ENCODE peak calls at places on chromosome 11, in five cellular contexts. C, N, X, E and S are unnamed samples.
A peak's percentile ranks its signal among the peaks of the same experiment; 100 is the strongest.

GRCh38 chr11:134607963-134608750 is 196.1 kb upstream of the B3GAT1 start:
- DNase-seq in C (no peak), N (no peak), X (no peak), E (no peak), S (no peak)

GRCh38 chr11:114477946-114478537 is 38.8 kb downstream of the REXO2 start:
- DNase-seq in C (no peak), N (no peak), X (no peak), E (no peak), S (no peak)

GRCh38 chr11:22875869-22876473 is 15.7 kb upstream of the CCDC179 start:
- DNase-seq in C (peak; percentile 80), N (peak; percentile 82), X (peak; percentile 85), E (peak; percentile 74), S (peak; percentile 94)

GRCh38 chr11:125621995-125622394 is 3.0 kb upstream of the CHEK1 start:
- DNase-seq in C (no peak), N (peak; percentile 33), X (peak; percentile 61), E (no peak), S (peak; percentile 52)

GRCh38 chr11:71342951-71343827 is 90.8 kb upstream of the SHANK2 start:
- DNase-seq in C (peak; percentile 81), N (peak; percentile 11), X (peak; percentile 24), E (peak; percentile 58), S (peak; percentile 23)

GRCh38 chr11:118212131-118212725 is 12.6 kb downstream of the JAML start:
- DNase-seq in C (no peak), N (no peak), X (no peak), E (peak; percentile 47), S (no peak)

GRCh38 chr11:122668562-122669090 is 13.1 kb downstream of the UBASH3B start:
- DNase-seq in C (no peak), N (peak; percentile 79), X (peak; percentile 87), E (no peak), S (no peak)

GRCh38 chr11:18699848-18700261 is 1.3 kb downstream of the TMEM86A start:
- DNase-seq in C (no peak), N (no peak), X (no peak), E (no peak), S (peak; percentile 21)

GRCh38 chr11:124899376-124900145 is 1.9 kb upstream of the ROBO4 start:
- DNase-seq in C (no peak), N (no peak), X (peak; percentile 53), E (no peak), S (no peak)

GRCh38 chr11:11415786-11416390 is 62.8 kb upstream of the CSNK2A3 start:
- DNase-seq in C (no peak), N (peak; percentile 45), X (no peak), E (no peak), S (no peak)

GRCh38 chr11:112785104-112785503 is 176.1 kb upstream of the NCAM1 start:
- DNase-seq in C (no peak), N (peak; percentile 77), X (peak; percentile 40), E (no peak), S (no peak)

GRCh38 chr11:35747638-35748037 is 85.1 kb downstream of the TRIM44 start:
- DNase-seq in C (peak; percentile 55), N (no peak), X (no peak), E (no peak), S (no peak)

GRCh38 chr11:109036011-109036410 is 371.1 kb downstream of the DDX10 start:
- DNase-seq in C (no peak), N (no peak), X (no peak), E (no peak), S (no peak)

GRCh38 chr11:109040303-109040702 is 375.4 kb downstream of the DDX10 start:
- DNase-seq in C (no peak), N (no peak), X (no peak), E (no peak), S (no peak)

GRCh38 chr11:109041876-109042275 is 377.0 kb downstream of the DDX10 start:
- DNase-seq in C (no peak), N (no peak), X (no peak), E (no peak), S (no peak)

GRCh38 chr11:109037856-109038780 is 373.2 kb downstream of the DDX10 start:
- DNase-seq in C (no peak), N (peak; percentile 99), X (peak; percentile 74), E (no peak), S (peak; percentile 54)

GRCh38 chr11:109039611-109040010 is 374.7 kb downstream of the DDX10 start:
- DNase-seq in C (no peak), N (no peak), X (no peak), E (no peak), S (no peak)
- TF ChIP-seq CTCF in C (no peak), N (no peak), X (no peak), E (no peak), S (no peak)

DNA sequence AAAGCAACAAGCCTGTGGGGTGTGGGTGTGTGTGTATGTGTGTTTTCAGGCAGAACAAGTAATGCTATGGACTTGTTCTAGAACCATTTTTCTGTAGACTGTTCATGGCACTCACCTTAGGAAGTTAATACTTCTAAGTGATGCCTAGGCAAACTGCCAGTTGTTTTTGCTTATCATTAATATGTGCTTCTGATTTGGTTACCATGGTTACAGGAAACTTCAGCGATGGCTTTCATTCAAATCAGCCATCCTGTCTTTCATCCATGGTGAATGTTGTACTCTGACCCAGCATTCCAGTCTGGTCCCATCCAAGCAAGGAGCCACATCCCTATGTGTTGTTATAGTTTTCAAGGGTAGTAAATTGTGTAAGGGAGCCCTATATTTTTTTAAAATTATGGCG is 49.8 kb upstream of the ARHGAP20 start:
- DNase-seq in C (no peak), N (no peak), X (no peak), E (no peak), S (no peak)
- H3K4me3 ChIP-seq in C (no peak overlapping the region), N (no peak overlapping the region), X (no peak overlapping the region), E (no peak overlapping the region), S (no peak overlapping the region)

DNA sequence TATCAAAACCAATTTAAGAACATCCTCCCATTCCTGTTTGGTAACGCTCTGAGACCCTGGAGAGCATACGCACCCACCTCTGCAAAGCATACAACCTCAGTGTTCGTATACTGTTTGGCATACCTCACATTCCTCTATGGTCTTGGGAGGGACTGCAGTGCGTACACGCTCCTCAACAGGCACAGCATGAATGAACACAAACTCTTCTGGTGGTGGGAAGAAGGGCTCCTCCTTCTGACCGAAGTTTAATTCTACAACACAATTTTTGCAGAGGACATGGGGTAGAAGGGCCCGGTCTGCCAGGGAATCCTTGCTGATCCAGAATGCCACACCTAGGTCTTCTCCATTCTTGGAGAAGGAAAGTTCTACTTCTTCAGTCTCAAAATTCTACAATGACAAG is 5.3 kb downstream of the HNRNPUL2 start:
- DNase-seq in C (no peak), N (peak; percentile 39), X (peak; percentile 48), E (no peak), S (peak; percentile 84)
- TF ChIP-seq CTCF in C (no peak), N (peak; percentile 9), X (no peak), E (no peak), S (peak; percentile 52)

GRCh38 chr11:120501976-120502755 is 9.4 kb upstream of the GRIK4 start:
- DNase-seq in C (no peak), N (no peak), X (peak; percentile 22), E (no peak), S (no peak)
- H3K4me3 ChIP-seq in C (no peak overlapping the region), N (no peak overlapping the region), X (no peak overlapping the region), E (no peak overlapping the region), S (no peak overlapping the region)

GRCh38 chr11:78952188-78952587 is 377.5 kb upstream of the NARS2 start:
- DNase-seq in C (no peak), N (no peak), X (no peak), E (no peak), S (no peak)

GRCh38 chr11:78957481-78958245 is 383.0 kb upstream of the NARS2 start:
- DNase-seq in C (no peak), N (no peak), X (peak; percentile 78), E (no peak), S (peak; percentile 29)

GRCh38 chr11:78949976-78950690 is 375.5 kb upstream of the NARS2 start:
- DNase-seq in C (no peak), N (no peak), X (no peak), E (no peak), S (no peak)

GRCh38 chr11:78954261-78954660 is 379.6 kb upstream of the NARS2 start:
- DNase-seq in C (no peak), N (no peak), X (no peak), E (no peak), S (no peak)

GRCh38 chr11:78952866-78953265 is 378.2 kb upstream of the NARS2 start:
- DNase-seq in C (no peak), N (no peak), X (peak; percentile 22), E (no peak), S (no peak)
- TF ChIP-seq CTCF in C (no peak), N (no peak), X (no peak), E (no peak), S (no peak)

DNA sequence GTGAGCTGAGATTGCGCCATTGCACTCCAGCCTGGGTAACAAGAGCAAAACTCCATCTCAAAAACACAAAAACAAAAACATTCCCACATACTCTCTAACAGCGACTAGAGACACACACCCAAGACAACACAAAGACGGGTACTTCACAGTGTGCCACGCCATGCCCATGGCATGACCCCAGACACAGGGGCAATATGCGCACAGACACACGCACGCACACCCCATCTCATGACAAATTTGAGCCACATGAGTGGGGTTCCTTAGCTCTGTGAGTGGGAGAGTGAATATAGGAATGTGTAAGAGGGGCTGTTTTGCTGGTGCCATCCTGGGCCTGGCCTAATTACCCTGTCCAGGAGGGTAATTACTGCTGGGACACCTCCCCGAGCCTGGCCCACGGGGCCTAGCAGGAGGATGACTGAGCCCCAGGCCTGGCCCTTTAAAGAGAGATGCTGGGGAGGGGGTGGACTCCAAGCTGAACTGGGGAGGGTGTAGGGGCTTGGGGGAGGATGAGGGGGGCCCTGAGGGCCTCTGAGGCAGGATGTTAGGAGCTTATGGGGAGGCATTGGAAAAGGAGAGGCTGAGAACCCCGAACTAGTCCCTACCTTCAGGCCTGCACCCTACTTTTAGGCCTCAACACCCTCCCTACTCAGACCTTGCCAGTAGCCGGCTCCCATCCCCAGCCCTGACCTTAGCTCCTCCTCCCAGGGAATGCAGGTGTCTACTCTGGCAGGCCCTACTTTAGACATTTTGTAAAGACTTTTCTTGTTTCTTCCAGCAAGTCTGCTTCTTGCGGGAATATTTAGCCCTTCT is 1.5 kb downstream of the LTBP3 start:
- DNase-seq in C (no peak), N (no peak), X (peak; percentile 56), E (no peak), S (no peak)
- H3K4me3 ChIP-seq in C (no peak overlapping the region), N (peak overlapping the region; percentile 71), X (peak overlapping the region; percentile 62), E (peak overlapping the region; percentile 64), S (peak overlapping the region; percentile 65)